ENCODE peak calls at places on chromosomes 11 and 22, in eight cellular contexts. R, C, S, F, V, M, I and G are unnamed samples.

GRCh38 chr11:95134491-95134890 is 44.8 kb downstream of the ENDOD1 start:
- ATAC-seq in R (no peak), C (no peak), S (no peak), F (no peak), V (peak), M (no peak), I (peak), G (peak)

GRCh38 chr11:63814383-63814736 is 1.1 kb downstream of the SPINDOC start:
- ATAC-seq in R (peak), C (no peak), S (no peak), F (peak), V (no peak), M (no peak), I (no peak), G (no peak)

GRCh38 chr11:67379061-67380058 is 6.0 kb upstream of the CLCF1 start:
- ATAC-seq in R (peak), C (no peak), S (no peak), F (peak), V (no peak), M (no peak), I (no peak), G (peak)

GRCh38 chr11:36308577-36308976 is 12.5 kb downstream of the PRR5L start:
- ATAC-seq in R (no peak), C (no peak), S (no peak), F (no peak), V (no peak), M (no peak), I (peak), G (no peak)

GRCh38 chr22:41491379-41492100 is 22.6 kb downstream of the ACO2 start:
- ATAC-seq in R (no peak), C (peak), S (no peak), F (peak), V (peak), M (no peak), I (no peak), G (no peak)

GRCh38 chr11:6925636-6926207 is 504 bp upstream of the ZNF215 start:
- ATAC-seq in R (no peak), C (peak), S (no peak), F (peak), V (peak), M (peak), I (peak), G (peak)

GRCh38 chr22:39456262-39457046 is at the start of gene MGAT3:
- ATAC-seq in R (peak), C (no peak), S (no peak), F (no peak), V (no peak), M (peak), I (peak), G (peak)

GRCh38 chr11:64241175-64241429 is 207 bp downstream of the FKBP2 start:
- ATAC-seq in R (peak), C (no peak), S (peak), F (no peak), V (peak), M (no peak), I (no peak), G (peak)

GRCh38 chr22:28983190-28983589 is 78.4 kb downstream of the C22orf31 start:
- ATAC-seq in R (no peak), C (no peak), S (no peak), F (no peak), V (no peak), M (no peak), I (no peak), G (no peak)

GRCh38 chr11:1926156-1927031 is 6.9 kb downstream of the TNNT3 start:
- ATAC-seq in R (no peak), C (peak), S (no peak), F (no peak), V (no peak), M (no peak), I (no peak), G (no peak)

GRCh38 chr11:32092581-32093170 is 1.8 kb downstream of the RCN1 start:
- ATAC-seq in R (no peak), C (no peak), S (no peak), F (no peak), V (no peak), M (no peak), I (no peak), G (no peak)

GRCh38 chr11:46012185-46012584 is 89.7 kb downstream of the LARGE2 start:
- ATAC-seq in R (no peak), C (no peak), S (no peak), F (no peak), V (no peak), M (no peak), I (no peak), G (no peak)

GRCh38 chr11:35223429-35223828 is 84.5 kb downstream of the CD44 start:
- ATAC-seq in R (no peak), C (no peak), S (no peak), F (no peak), V (no peak), M (no peak), I (no peak), G (no peak)

GRCh38 chr22:31614781-31615480 is 47.1 kb downstream of the PISD start:
- ATAC-seq in R (no peak), C (no peak), S (no peak), F (no peak), V (no peak), M (no peak), I (no peak), G (no peak)

GRCh38 chr22:39153220-39153860 is 860 bp upstream of the CBX7 start:
- ATAC-seq in R (no peak), C (peak), S (no peak), F (no peak), V (peak), M (no peak), I (peak), G (peak)

GRCh38 chr11:86442420-86442819 is 67.7 kb downstream of the CCDC81 start:
- ATAC-seq in R (no peak), C (no peak), S (peak), F (no peak), V (no peak), M (peak), I (peak), G (no peak)